ENCODE peak calls at places on chromosomes 12 and 14, in four cellular contexts. S is activated T-cell treated with anti-CD3 and anti-CD28 coated beads, Interleukin-2, amount 50 U/mL, for 72 hours; B is HCEC 1CT; D is activated CD4-positive, alpha-beta T cell treated with anti-CD3 and anti-CD28 coated beads, Interleukin-2, amount 10 ng/mL, durations not matched to agents 7 days and 5 days. Z is an unnamed sample.

GRCh38 chr12:121737421-121737820 is 24.9 kb downstream of the TMEM120B start:
- DNase-seq in S (no peak), B (no peak), D (no peak), Z (no peak)

GRCh38 chr12:55681142-55682077 is 26.3 kb downstream of the ITGA7 start:
- DNase-seq in S (peak; percentile 8), B (peak; percentile 68), D (no peak), Z (peak; percentile 79)

GRCh38 chr12:116708826-116709756 is 28.8 kb downstream of the SPRING1 start:
- DNase-seq in S (peak; percentile 41), B (peak; percentile 47), D (peak; percentile 57), Z (peak; percentile 85)

GRCh38 chr12:93852067-93852466 is 174.9 kb downstream of the CRADD start:
- DNase-seq in S (no peak), B (no peak), D (no peak), Z (no peak)

GRCh38 chr14:75705014-75705413 is 44.0 kb downstream of the TTLL5 start:
- DNase-seq in S (no peak), B (no peak), D (no peak), Z (no peak)

GRCh38 chr12:15731940-15732339 is 57.2 kb downstream of the EPS8 start:
- DNase-seq in S (no peak), B (no peak), D (no peak), Z (no peak)

GRCh38 chr12:14656846-14657245 is 39.6 kb downstream of the GUCY2C start:
- DNase-seq in S (no peak), B (no peak), D (no peak), Z (no peak)

GRCh38 chr14:89537911-89538310 is 120.9 kb upstream of the FOXN3 start:
- DNase-seq in S (no peak), B (no peak), D (no peak), Z (no peak)

GRCh38 chr12:64990991-64991570 is 130.0 kb downstream of the WIF1 start:
- DNase-seq in S (no peak), B (peak; percentile 60), D (no peak), Z (peak; percentile 46)

GRCh38 chr12:1594045-1594294 is 411 bp downstream of the FBXL14 start:
- DNase-seq in S (peak; percentile 76), B (peak; percentile 77), D (no peak), Z (peak; percentile 70)

GRCh38 chr14:75636100-75636692 is 24.5 kb downstream of the ERG28 start:
- DNase-seq in S (no peak), B (no peak), D (no peak), Z (peak; percentile 86)

Z was measured in foreskin fibroblast.